ENCODE peak calls at places on chromosomes 1 and 21, in nine cellular contexts. One of them, this sample, is unnamed.

GRCh38 chr1:110308247-110308646 is 30.9 kb upstream of the RBM15 start:
- DNase-seq in SK-N-SH: no peak
- DNase-seq in CD8-positive, alpha-beta memory T cell: no peak
- DNase-seq in fibroblast of lung: peak; percentile 94
- DNase-seq in heart left ventricle: no peak
- DNase-seq in IMR-90: peak; percentile 87
- DNase-seq in Peyer's patch: no peak
- DNase-seq in heart right ventricle: no peak
- DNase-seq in breast epithelium: no peak
- DNase-seq in this sample: no peak

GRCh38 chr1:180896161-180896560 is 16.5 kb upstream of the KIAA1614 start:
- DNase-seq in SK-N-SH: no peak
- DNase-seq in CD8-positive, alpha-beta memory T cell: no peak
- DNase-seq in fibroblast of lung: no peak
- DNase-seq in heart left ventricle: no peak
- DNase-seq in IMR-90: no peak
- DNase-seq in Peyer's patch: no peak
- DNase-seq in heart right ventricle: no peak
- DNase-seq in breast epithelium: no peak
- DNase-seq in this sample: no peak

GRCh38 chr1:221543529-221544120 is 198.3 kb downstream of the DUSP10 start:
- DNase-seq in SK-N-SH: peak; percentile 21
- DNase-seq in CD8-positive, alpha-beta memory T cell: no peak
- DNase-seq in fibroblast of lung: peak; percentile 27
- DNase-seq in heart left ventricle: no peak
- DNase-seq in IMR-90: peak; percentile 54
- DNase-seq in Peyer's patch: no peak
- DNase-seq in heart right ventricle: no peak
- DNase-seq in breast epithelium: no peak
- DNase-seq in this sample: peak; percentile 36

GRCh38 chr1:175072131-175072941 is 4.7 kb downstream of the TNN start:
- DNase-seq in SK-N-SH: no peak
- DNase-seq in CD8-positive, alpha-beta memory T cell: no peak
- DNase-seq in fibroblast of lung: peak; percentile 90
- DNase-seq in heart left ventricle: no peak
- DNase-seq in IMR-90: peak; percentile 74
- DNase-seq in Peyer's patch: no peak
- DNase-seq in heart right ventricle: no peak
- DNase-seq in breast epithelium: no peak
- DNase-seq in this sample: no peak

GRCh38 chr1:25743164-25744139 is 56.5 kb upstream of the SELENON start:
- DNase-seq in SK-N-SH: no peak
- DNase-seq in CD8-positive, alpha-beta memory T cell: no peak
- DNase-seq in fibroblast of lung: peak; percentile 24
- DNase-seq in heart left ventricle: peak; percentile 92
- DNase-seq in IMR-90: peak; percentile 35
- DNase-seq in Peyer's patch: peak; percentile 83
- DNase-seq in heart right ventricle: peak; percentile 92
- DNase-seq in breast epithelium: peak; percentile 66
- DNase-seq in this sample: peak; percentile 98

GRCh38 chr21:33801424-33802405 is 113.9 kb downstream of the ATP5PO start:
- DNase-seq in SK-N-SH: no peak
- DNase-seq in CD8-positive, alpha-beta memory T cell: no peak
- DNase-seq in fibroblast of lung: peak; percentile 63
- DNase-seq in heart left ventricle: no peak
- DNase-seq in IMR-90: peak; percentile 80
- DNase-seq in Peyer's patch: no peak
- DNase-seq in heart right ventricle: no peak
- DNase-seq in breast epithelium: peak; percentile 62
- DNase-seq in this sample: peak; percentile 67

GRCh38 chr1:112793631-112794565 is 78.8 kb upstream of the PPM1J start:
- DNase-seq in SK-N-SH: no peak
- DNase-seq in CD8-positive, alpha-beta memory T cell: no peak
- DNase-seq in fibroblast of lung: peak; percentile 53
- DNase-seq in heart left ventricle: no peak
- DNase-seq in IMR-90: no peak
- DNase-seq in Peyer's patch: no peak
- DNase-seq in heart right ventricle: no peak
- DNase-seq in breast epithelium: no peak
- DNase-seq in this sample: peak; percentile 52

GRCh38 chr1:37509181-37509580 is 5.4 kb downstream of the MEAF6 start:
- DNase-seq in SK-N-SH: peak; percentile 15
- DNase-seq in CD8-positive, alpha-beta memory T cell: no peak
- DNase-seq in fibroblast of lung: peak; percentile 54
- DNase-seq in heart left ventricle: no peak
- DNase-seq in IMR-90: peak; percentile 51
- DNase-seq in Peyer's patch: no peak
- DNase-seq in heart right ventricle: no peak
- DNase-seq in breast epithelium: no peak
- DNase-seq in this sample: no peak

GRCh38 chr1:111204211-111204883 is 3.9 kb upstream of the DENND2D start:
- DNase-seq in SK-N-SH: peak; percentile 73
- DNase-seq in CD8-positive, alpha-beta memory T cell: peak; percentile 75
- DNase-seq in fibroblast of lung: no peak
- DNase-seq in heart left ventricle: peak; percentile 84
- DNase-seq in IMR-90: no peak
- DNase-seq in Peyer's patch: peak; percentile 95
- DNase-seq in heart right ventricle: peak; percentile 54
- DNase-seq in breast epithelium: peak; percentile 41
- DNase-seq in this sample: peak; percentile 82

GRCh38 chr1:184033136-184033469 is 4.4 kb downstream of the COLGALT2 start:
- DNase-seq in SK-N-SH: no peak
- DNase-seq in CD8-positive, alpha-beta memory T cell: no peak
- DNase-seq in fibroblast of lung: no peak
- DNase-seq in heart left ventricle: no peak
- DNase-seq in IMR-90: no peak
- DNase-seq in Peyer's patch: no peak
- DNase-seq in heart right ventricle: no peak
- DNase-seq in breast epithelium: no peak
- DNase-seq in this sample: no peak

GRCh38 chr1:184032306-184033135 is 5.0 kb downstream of the COLGALT2 start:
- DNase-seq in SK-N-SH: no peak
- DNase-seq in CD8-positive, alpha-beta memory T cell: no peak
- DNase-seq in fibroblast of lung: no peak
- DNase-seq in heart left ventricle: no peak
- DNase-seq in IMR-90: no peak
- DNase-seq in Peyer's patch: no peak
- DNase-seq in heart right ventricle: no peak
- DNase-seq in breast epithelium: no peak
- DNase-seq in this sample: no peak

GRCh38 chr1:184030433-184031126 is 6.9 kb downstream of the COLGALT2 start:
- DNase-seq in SK-N-SH: no peak
- DNase-seq in CD8-positive, alpha-beta memory T cell: no peak
- DNase-seq in fibroblast of lung: no peak
- DNase-seq in heart left ventricle: no peak
- DNase-seq in IMR-90: no peak
- DNase-seq in Peyer's patch: no peak
- DNase-seq in heart right ventricle: no peak
- DNase-seq in breast epithelium: no peak
- DNase-seq in this sample: no peak

GRCh38 chr1:184033711-184034167 is 3.8 kb downstream of the COLGALT2 start:
- DNase-seq in SK-N-SH: no peak
- DNase-seq in CD8-positive, alpha-beta memory T cell: no peak
- DNase-seq in fibroblast of lung: peak; percentile 73
- DNase-seq in heart left ventricle: no peak
- DNase-seq in IMR-90: peak; percentile 76
- DNase-seq in Peyer's patch: no peak
- DNase-seq in heart right ventricle: no peak
- DNase-seq in breast epithelium: no peak
- DNase-seq in this sample: no peak

DNA sequence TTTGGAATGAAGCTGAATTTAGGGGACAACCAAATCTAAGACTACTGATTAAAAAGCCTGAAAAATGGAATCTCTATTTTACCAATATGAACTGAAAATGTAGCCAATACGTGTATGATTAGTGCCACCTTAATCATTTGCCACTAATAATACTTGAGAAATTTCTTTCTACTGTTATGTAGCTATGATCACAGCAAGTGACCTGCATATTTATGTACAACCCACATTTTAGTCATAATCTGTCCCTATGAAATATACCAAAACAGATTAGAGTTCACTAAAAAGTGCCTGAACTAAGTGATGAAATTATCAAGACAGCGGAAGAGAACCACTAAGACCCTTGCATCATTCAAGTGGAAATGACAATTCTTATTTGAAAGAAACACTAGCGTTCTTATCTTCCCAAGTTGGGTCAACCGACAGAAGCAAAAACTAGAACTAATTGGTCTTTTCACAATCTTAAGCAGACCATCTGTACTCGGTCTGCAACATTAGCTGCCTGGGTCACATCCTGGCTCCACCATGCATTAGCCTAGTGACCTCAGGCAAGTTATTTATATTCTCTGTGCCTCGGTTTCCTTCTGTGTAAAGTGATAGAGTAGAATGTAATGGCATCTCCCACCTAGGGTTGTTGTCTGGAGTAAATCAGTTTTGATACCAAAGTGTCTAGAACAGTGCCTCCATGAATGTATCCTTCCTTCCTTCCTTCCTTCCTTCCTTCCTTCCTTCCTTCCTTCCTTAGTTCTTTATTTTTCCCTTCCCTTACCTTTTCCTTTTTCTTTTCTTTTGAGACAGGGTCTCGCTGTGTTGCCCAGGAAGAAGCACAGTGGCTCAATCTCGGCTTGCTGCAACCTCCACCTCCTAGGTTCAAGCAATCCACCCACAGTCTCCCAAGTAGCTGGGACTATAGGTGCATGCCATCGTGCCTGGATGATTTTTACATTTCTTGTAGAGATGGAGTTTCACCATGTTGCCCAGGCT is 6.1 kb downstream of the COLGALT2 start:
- DNase-seq in SK-N-SH: no peak
- DNase-seq in CD8-positive, alpha-beta memory T cell: no peak
- DNase-seq in fibroblast of lung: no peak
- DNase-seq in heart left ventricle: no peak
- DNase-seq in IMR-90: no peak
- DNase-seq in Peyer's patch: no peak
- DNase-seq in heart right ventricle: no peak
- DNase-seq in breast epithelium: no peak
- DNase-seq in this sample: no peak
- H3K27ac ChIP-seq in SK-N-SH: no peak overlapping the region
- H3K27ac ChIP-seq in CD8-positive, alpha-beta memory T cell: no peak overlapping the region
- H3K27ac ChIP-seq in fibroblast of lung: no peak overlapping the region
- H3K27ac ChIP-seq in heart left ventricle: no peak overlapping the region
- H3K27ac ChIP-seq in IMR-90: no peak overlapping the region
- H3K27ac ChIP-seq in Peyer's patch: no peak overlapping the region
- H3K27ac ChIP-seq in heart right ventricle: no peak overlapping the region
- H3K27ac ChIP-seq in breast epithelium: no peak overlapping the region
- H3K27ac ChIP-seq in this sample: no peak overlapping the region

GRCh38 chr1:247334378-247335133 is 2.9 kb upstream of the ZNF496 start:
- DNase-seq in SK-N-SH: peak; percentile 71
- DNase-seq in CD8-positive, alpha-beta memory T cell: no peak
- DNase-seq in fibroblast of lung: no peak
- DNase-seq in heart left ventricle: no peak
- DNase-seq in IMR-90: no peak
- DNase-seq in Peyer's patch: no peak
- DNase-seq in heart right ventricle: no peak
- DNase-seq in breast epithelium: no peak
- DNase-seq in this sample: no peak
- H3K4me3 ChIP-seq in SK-N-SH: no peak overlapping the region
- H3K4me3 ChIP-seq in CD8-positive, alpha-beta memory T cell: no peak overlapping the region
- H3K4me3 ChIP-seq in fibroblast of lung: no peak overlapping the region
- H3K4me3 ChIP-seq in heart left ventricle: no peak overlapping the region
- H3K4me3 ChIP-seq in IMR-90: no peak overlapping the region
- H3K4me3 ChIP-seq in Peyer's patch: no peak overlapping the region
- H3K4me3 ChIP-seq in heart right ventricle: no peak overlapping the region
- H3K4me3 ChIP-seq in breast epithelium: no peak overlapping the region
- H3K4me3 ChIP-seq in this sample: no peak overlapping the region

GRCh38 chr1:155086856-155087535 is 8.4 kb downstream of the EFNA3 start:
- DNase-seq in SK-N-SH: no peak
- DNase-seq in CD8-positive, alpha-beta memory T cell: no peak
- DNase-seq in fibroblast of lung: no peak
- DNase-seq in heart left ventricle: no peak
- DNase-seq in IMR-90: no peak
- DNase-seq in Peyer's patch: no peak
- DNase-seq in heart right ventricle: no peak
- DNase-seq in breast epithelium: no peak
- DNase-seq in this sample: no peak

GRCh38 chr1:155084722-155085503 is 6.3 kb downstream of the EFNA3 start:
- DNase-seq in SK-N-SH: peak; percentile 94
- DNase-seq in CD8-positive, alpha-beta memory T cell: peak; percentile 95
- DNase-seq in fibroblast of lung: peak; percentile 87
- DNase-seq in heart left ventricle: peak; percentile 95
- DNase-seq in IMR-90: peak; percentile 91
- DNase-seq in Peyer's patch: peak; percentile 97
- DNase-seq in heart right ventricle: peak; percentile 91
- DNase-seq in breast epithelium: peak; percentile 91
- DNase-seq in this sample: peak; percentile 96

GRCh38 chr1:155086182-155086741 is 7.6 kb downstream of the EFNA3 start:
- DNase-seq in SK-N-SH: peak; percentile 88
- DNase-seq in CD8-positive, alpha-beta memory T cell: peak; percentile 82
- DNase-seq in fibroblast of lung: no peak
- DNase-seq in heart left ventricle: peak; percentile 82
- DNase-seq in IMR-90: no peak
- DNase-seq in Peyer's patch: peak; percentile 89
- DNase-seq in heart right ventricle: peak; percentile 74
- DNase-seq in breast epithelium: peak; percentile 59
- DNase-seq in this sample: peak; percentile 59

GRCh38 chr1:155083865-155084721 is 5.5 kb downstream of the EFNA3 start:
- DNase-seq in SK-N-SH: peak; percentile 41
- DNase-seq in CD8-positive, alpha-beta memory T cell: no peak
- DNase-seq in fibroblast of lung: no peak
- DNase-seq in heart left ventricle: no peak
- DNase-seq in IMR-90: no peak
- DNase-seq in Peyer's patch: peak; percentile 78
- DNase-seq in heart right ventricle: no peak
- DNase-seq in breast epithelium: peak; percentile 80
- DNase-seq in this sample: no peak

GRCh38 chr1:155085504-155086181 is 7.0 kb downstream of the EFNA3 start:
- DNase-seq in SK-N-SH: peak; percentile 44
- DNase-seq in CD8-positive, alpha-beta memory T cell: peak; percentile 59
- DNase-seq in fibroblast of lung: peak; percentile 33
- DNase-seq in heart left ventricle: peak; percentile 73
- DNase-seq in IMR-90: peak; percentile 21
- DNase-seq in Peyer's patch: peak; percentile 91
- DNase-seq in heart right ventricle: peak; percentile 49
- DNase-seq in breast epithelium: peak; percentile 76
- DNase-seq in this sample: peak; percentile 76
- H3K4me1 ChIP-seq in SK-N-SH: peaks cover 6% of the 10 kb centered on the region
- H3K4me1 ChIP-seq in CD8-positive, alpha-beta memory T cell: peaks cover 50% of the 10 kb centered on the region
- H3K4me1 ChIP-seq in fibroblast of lung: peaks cover 9% of the 10 kb centered on the region
- H3K4me1 ChIP-seq in heart left ventricle: peaks cover 2% of the 10 kb centered on the region
- H3K4me1 ChIP-seq in IMR-90: peaks cover 5% of the 10 kb centered on the region
- H3K4me1 ChIP-seq in Peyer's patch: peaks cover 26% of the 10 kb centered on the region
- H3K4me1 ChIP-seq in heart right ventricle: peaks cover 54% of the 10 kb centered on the region
- H3K4me1 ChIP-seq in breast epithelium: peaks cover 28% of the 10 kb centered on the region
- H3K4me1 ChIP-seq in this sample: peaks cover 51% of the 10 kb centered on the region

DNA sequence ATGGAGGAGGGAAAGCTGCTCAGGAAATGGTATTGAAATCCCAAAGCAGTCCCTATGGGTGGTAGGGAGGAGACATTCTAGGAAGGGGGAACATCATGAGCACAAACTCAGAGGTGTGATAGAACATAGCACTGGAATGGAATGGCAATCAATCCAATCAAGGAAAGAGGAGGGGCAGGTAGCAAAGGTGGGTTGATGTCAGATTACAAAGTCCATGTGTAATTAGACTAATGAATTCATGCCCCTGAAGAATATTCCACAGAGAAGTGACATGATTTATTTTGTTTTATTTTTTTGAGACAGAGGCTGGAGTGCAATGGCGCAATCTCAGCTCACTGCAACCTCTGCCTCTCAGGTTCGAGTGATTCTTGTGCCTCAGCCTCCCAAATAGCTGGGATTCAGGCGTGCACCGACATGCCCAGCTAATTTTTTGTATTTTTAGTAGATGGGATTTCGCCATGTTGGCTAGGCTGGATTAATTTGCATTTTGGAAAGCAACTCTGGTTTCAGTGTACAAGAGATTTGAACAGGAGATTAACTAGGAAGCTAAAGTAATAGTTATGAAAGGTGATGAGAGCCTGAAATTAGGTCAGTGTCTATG is 36.1 kb downstream of the DEGS1 start:
- DNase-seq in SK-N-SH: no peak
- DNase-seq in CD8-positive, alpha-beta memory T cell: no peak
- DNase-seq in fibroblast of lung: no peak
- DNase-seq in heart left ventricle: peak; percentile 3
- DNase-seq in IMR-90: no peak
- DNase-seq in Peyer's patch: peak; percentile 49
- DNase-seq in heart right ventricle: no peak
- DNase-seq in breast epithelium: no peak
- DNase-seq in this sample: no peak
- H3K27ac ChIP-seq in SK-N-SH: no peak overlapping the region
- H3K27ac ChIP-seq in CD8-positive, alpha-beta memory T cell: no peak overlapping the region
- H3K27ac ChIP-seq in fibroblast of lung: no peak overlapping the region
- H3K27ac ChIP-seq in heart left ventricle: no peak overlapping the region
- H3K27ac ChIP-seq in IMR-90: no peak overlapping the region
- H3K27ac ChIP-seq in Peyer's patch: no peak overlapping the region
- H3K27ac ChIP-seq in heart right ventricle: no peak overlapping the region
- H3K27ac ChIP-seq in breast epithelium: peak overlapping the region; percentile 60
- H3K27ac ChIP-seq in this sample: no peak overlapping the region

This sample was measured in thyroid gland.